ENCODE peak calls at places on chromosomes 13 and 19, in ten cellular contexts. R is transverse colon; O is foreskin keratinocyte; G is dorsolateral prefrontal cortex; W is hepatocyte; E is mucosa of descending colon; P is CD8-positive, alpha-beta T cell; A is activated CD8-positive, alpha-beta T cell treated with anti-CD3 and anti-CD28 coated beads for 36 hours; J is AG04450; H is GM23338. Y is an unnamed sample.
A peak's percentile ranks its signal among the peaks of the same experiment; 100 is the strongest.

GRCh38 chr13:29702912-29703351 is 107.4 kb upstream of the SLC7A1 start:
- DNase-seq in G (no peak), A (no peak), E (no peak), H (peak; percentile 18), R (no peak), O (peak; percentile 84), J (peak; percentile 13), P (no peak), W (peak; percentile 40), Y (no peak)

GRCh38 chr13:56424246-56424645 is 716.5 kb upstream of the PRR20A start:
- DNase-seq in W (no peak), O (peak; percentile 92), J (no peak), G (no peak), H (no peak), E (no peak), P (no peak), R (no peak), A (no peak), Y (no peak)

GRCh38 chr13:41587490-41587889 is 130.1 kb downstream of the RGCC start:
- DNase-seq in G (no peak), O (no peak), P (peak; percentile 53), H (peak; percentile 64), A (peak; percentile 37), R (no peak), J (no peak), W (no peak), E (no peak), Y (no peak)

GRCh38 chr19:34556500-34556899 is 74.9 kb downstream of the WTIP start:
- DNase-seq in J (no peak), A (peak; percentile 59), P (no peak), E (no peak), R (peak; percentile 18), W (peak; percentile 23), O (no peak), G (no peak), H (peak; percentile 75), Y (no peak)

GRCh38 chr13:41296879-41297646 is 14.0 kb upstream of the NAA16 start:
- DNase-seq in J (no peak), A (no peak), R (no peak), W (no peak), G (no peak), P (no peak), E (no peak), O (no peak), H (no peak), Y (no peak)

GRCh38 chr19:38173324-38174041 is 50.5 kb downstream of the DPF1 start:
- DNase-seq in J (no peak), P (no peak), R (no peak), E (no peak), H (no peak), O (peak; percentile 93), W (no peak), G (peak; percentile 62), A (no peak), Y (no peak)

GRCh38 chr13:23789576-23790346 is 99.4 kb downstream of the MIPEP start:
- DNase-seq in H (no peak), G (no peak), J (no peak), P (no peak), O (no peak), E (no peak), R (no peak), A (no peak), W (no peak), Y (no peak)

GRCh38 chr19:43777163-43777700 is 3.5 kb downstream of the KCNN4 start:
- DNase-seq in O (no peak), H (no peak), J (no peak), A (peak; percentile 62), P (peak; percentile 63), E (no peak), W (peak; percentile 28), R (no peak), G (no peak), Y (no peak)

GRCh38 chr19:5798244-5798643 is 6.6 kb upstream of the NRTN start:
- DNase-seq in R (no peak), G (no peak), W (no peak), A (no peak), J (no peak), O (no peak), P (no peak), E (no peak), H (no peak), Y (no peak)

GRCh38 chr19:2512523-2513431 is 36.9 kb downstream of the GADD45B start:
- DNase-seq in J (no peak), A (no peak), P (no peak), E (no peak), O (no peak), W (peak; percentile 7), R (no peak), H (peak; percentile 51), G (no peak), Y (no peak)

GRCh38 chr13:27311518-27312208 is 41.0 kb downstream of the RASL11A start:
- DNase-seq in J (no peak), H (no peak), A (no peak), P (no peak), R (no peak), W (no peak), O (no peak), E (no peak), G (no peak), Y (no peak)

GRCh38 chr19:48556163-48556562 is 4.2 kb downstream of the SULT2B1 start:
- DNase-seq in P (no peak), H (peak; percentile 65), R (peak; percentile 61), J (no peak), W (peak; percentile 82), G (no peak), A (no peak), O (peak; percentile 46), E (no peak), Y (no peak)

GRCh38 chr13:77219401-77219800 is 107.5 kb downstream of the MYCBP2 start:
- DNase-seq in P (no peak), O (no peak), J (no peak), W (no peak), G (no peak), E (no peak), A (no peak), R (no peak), H (no peak), Y (no peak)

GRCh38 chr13:31878495-31878894 is 139.2 kb downstream of the RXFP2 start:
- DNase-seq in J (no peak), O (no peak), A (no peak), P (no peak), G (no peak), E (no peak), R (no peak), H (no peak), W (no peak), Y (no peak)

GRCh38 chr13:44132710-44133109 is 240.9 kb upstream of the SERP2 start:
- DNase-seq in G (no peak), H (no peak), J (no peak), W (no peak), O (no peak), R (peak; percentile 21), E (no peak), P (no peak), A (no peak), Y (no peak)

GRCh38 chr13:33543631-33544030 is 258.1 kb upstream of the STARD13 start:
- DNase-seq in H (peak; percentile 32), A (no peak), O (no peak), P (no peak), R (no peak), J (no peak), G (no peak), W (peak; percentile 18), E (no peak), Y (no peak)

GRCh38 chr19:55485439-55486011 is 537 bp downstream of the NAT14 start:
- DNase-seq in J (no peak), E (peak; percentile 55), P (no peak), G (no peak), W (no peak), O (no peak), A (peak; percentile 46), R (no peak), H (no peak), Y (no peak)

GRCh38 chr13:47822036-47822435 is 179.0 kb downstream of the SUCLA2 start:
- DNase-seq in W (no peak), E (no peak), A (no peak), R (no peak), J (no peak), G (no peak), P (no peak), H (no peak), O (no peak), Y (no peak)

DNA sequence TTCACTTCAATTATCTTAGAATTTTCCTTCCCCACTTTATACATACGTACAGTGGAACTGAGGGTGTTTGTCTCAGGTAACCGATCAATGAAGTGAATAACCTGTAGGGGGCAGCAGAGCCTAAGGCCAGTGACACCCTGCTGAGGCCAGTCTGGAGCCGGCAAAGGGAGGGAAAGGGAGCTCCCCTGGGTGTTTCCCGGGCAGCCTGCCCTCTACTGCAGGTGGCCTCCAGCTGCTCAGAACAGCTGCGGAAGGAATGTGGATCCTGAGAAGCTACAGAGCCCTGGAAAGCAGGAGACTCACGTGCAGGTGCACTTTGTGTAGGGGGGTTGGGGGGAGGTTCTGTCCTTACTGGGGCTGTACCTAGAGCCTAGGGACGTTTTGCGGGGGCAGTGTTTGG is 832 bp upstream of the ZNF491 start:
- DNase-seq in O (peak; percentile 60), H (peak; percentile 94), J (peak; percentile 77), A (peak; percentile 89), G (peak; percentile 80), R (peak; percentile 92), P (peak; percentile 80), E (peak; percentile 88), W (peak; percentile 95), Y (peak; percentile 65)
- TF ChIP-seq CTCF in O (peak; percentile 98), H (peak; percentile 86), J (peak; percentile 87), A (peak; percentile 83), G (peak; percentile 78), R (peak; percentile 92), P (peak; percentile 85), E (peak; percentile 58), W (peak; percentile 86), Y (peak; percentile 83)

DNA sequence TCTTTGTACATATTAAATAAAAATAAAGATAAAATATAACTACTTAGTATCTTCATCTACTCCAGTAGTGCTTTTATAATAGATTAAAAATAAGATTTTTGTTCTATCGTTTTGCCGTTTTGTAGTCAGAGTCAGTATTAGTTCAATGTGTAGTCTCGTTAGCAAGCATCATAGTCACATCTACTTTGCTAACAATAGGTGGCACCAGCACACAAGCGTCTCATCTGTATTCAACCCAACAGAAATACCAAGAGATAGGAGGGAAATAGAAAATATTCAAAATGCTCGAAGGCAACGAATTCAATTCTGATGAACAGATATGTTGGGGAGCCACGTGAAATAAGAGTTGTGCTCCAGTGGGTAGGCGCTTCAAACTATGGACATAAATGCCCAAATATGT is 21.4 kb upstream of the MICU2 start:
- DNase-seq in P (peak; percentile 29), A (peak; percentile 22), H (peak; percentile 53), O (no peak), E (no peak), W (peak; percentile 42), J (no peak), G (no peak), R (peak; percentile 19), Y (no peak)
- TF ChIP-seq CTCF in P (peak; percentile 17), A (no peak), H (peak; percentile 49), O (peak; percentile 89), E (peak; percentile 17), W (peak; percentile 72), J (peak; percentile 66), G (peak; percentile 50), R (peak; percentile 43), Y (peak; percentile 53)

GRCh38 chr13:112177459-112177858 is 110.5 kb downstream of the SOX1 start:
- DNase-seq in H (no peak), O (no peak), P (no peak), A (no peak), W (no peak), E (no peak), R (no peak), J (no peak), G (no peak), Y (no peak)
- TF ChIP-seq CTCF in H (no peak), O (no peak), P (no peak), A (no peak), W (no peak), E (no peak), R (no peak), J (no peak), G (no peak), Y (no peak)

GRCh38 chr19:29785955-29786589 is 25.7 kb upstream of the CCNE1 start:
- DNase-seq in J (no peak), E (no peak), A (peak; percentile 35), O (no peak), R (no peak), H (peak; percentile 71), W (no peak), G (no peak), P (no peak), Y (no peak)
- TF ChIP-seq CTCF in J (peak; percentile 17), E (no peak), A (no peak), O (peak; percentile 54), R (no peak), H (peak; percentile 70), W (no peak), G (no peak), P (no peak), Y (peak; percentile 63)

Y was measured in GM12864.